ENCODE peak calls at places on chromosomes 7 and 10, in four cellular contexts. R is PC-3, V is DMS153, U is nephron progenitor cell. Q is an unnamed sample.

GRCh38 chr7:26399309-26399610 is 107.6 kb downstream of the SNX10 start:
- DNase-seq in R (peak), V (peak), U (peak), Q (no peak)

GRCh38 chr7:45073031-45073842 is 15.5 kb downstream of the NACAD start:
- DNase-seq in R (no peak), V (no peak), U (no peak), Q (no peak)

GRCh38 chr7:50959991-50960390 is 177.3 kb upstream of the GRB10 start:
- DNase-seq in R (no peak), V (no peak), U (no peak), Q (no peak)

GRCh38 chr10:125375210-125375609 is 214.8 kb upstream of the CTBP2 start:
- DNase-seq in R (peak), V (no peak), U (no peak), Q (no peak)

GRCh38 chr10:114753126-114753525 is 68.5 kb upstream of the FHIP2A start:
- DNase-seq in R (peak), V (no peak), U (no peak), Q (no peak)

GRCh38 chr7:36512607-36513006 is 122.9 kb downstream of the ANLN start:
- DNase-seq in R (no peak), V (no peak), U (no peak), Q (no peak)

GRCh38 chr10:32961892-32962369 is 3.9 kb upstream of the ITGB1 start:
- DNase-seq in R (peak), V (no peak), U (no peak), Q (no peak)

GRCh38 chr10:132705173-132705572 is 80.8 kb downstream of the NKX6-2 start:
- DNase-seq in R (no peak), V (no peak), U (no peak), Q (no peak)

GRCh38 chr7:100435401-100436304 is 644 bp downstream of the PPP1R35 start:
- DNase-seq in R (peak), V (no peak), U (peak), Q (peak)

GRCh38 chr10:90887555-90887954 is 15.8 kb downstream of the RPP30 start:
- DNase-seq in R (peak), V (no peak), U (no peak), Q (no peak)